ENCODE peak calls at places on chromosomes 16 and 17, in seven cellular contexts. One of them, this sample, is unnamed. For H3K4me1, the result is how much of the 10 kb centered on the place peaks cover.

GRCh38 chr16:79613009-79613408 is 12.5 kb upstream of the MAF start:
- DNase-seq in K562: no peak
- DNase-seq in lung: no peak
- DNase-seq in heart right ventricle: no peak
- DNase-seq in CD8-positive, alpha-beta memory T cell: no peak
- DNase-seq in GM23338: no peak
- DNase-seq in lower lobe of right lung: no peak
- DNase-seq in this sample: no peak

GRCh38 chr16:24617502-24617901 is 78.1 kb downstream of the RBBP6 start:
- DNase-seq in K562: no peak
- DNase-seq in lung: no peak
- DNase-seq in heart right ventricle: no peak
- DNase-seq in CD8-positive, alpha-beta memory T cell: no peak
- DNase-seq in GM23338: no peak
- DNase-seq in lower lobe of right lung: no peak
- DNase-seq in this sample: no peak

GRCh38 chr17:76138234-76138895 is 2.7 kb downstream of the FOXJ1 start:
- DNase-seq in K562: no peak
- DNase-seq in lung: no peak
- DNase-seq in heart right ventricle: no peak
- DNase-seq in CD8-positive, alpha-beta memory T cell: no peak
- DNase-seq in GM23338: peak
- DNase-seq in lower lobe of right lung: no peak
- DNase-seq in this sample: no peak

GRCh38 chr17:876272-876671 is 94.1 kb downstream of the MRM3 start:
- DNase-seq in K562: no peak
- DNase-seq in lung: no peak
- DNase-seq in heart right ventricle: no peak
- DNase-seq in CD8-positive, alpha-beta memory T cell: peak
- DNase-seq in GM23338: peak
- DNase-seq in lower lobe of right lung: no peak
- DNase-seq in this sample: peak

GRCh38 chr17:4551141-4551540 is 4.0 kb downstream of the MYBBP1A start:
- DNase-seq in K562: no peak
- DNase-seq in lung: no peak
- DNase-seq in heart right ventricle: no peak
- DNase-seq in CD8-positive, alpha-beta memory T cell: no peak
- DNase-seq in GM23338: peak
- DNase-seq in lower lobe of right lung: no peak
- DNase-seq in this sample: no peak

GRCh38 chr16:66553223-66553622 is 847 bp downstream of the CKLF start:
- DNase-seq in K562: peak
- DNase-seq in lung: no peak
- DNase-seq in heart right ventricle: no peak
- DNase-seq in CD8-positive, alpha-beta memory T cell: peak
- DNase-seq in GM23338: no peak
- DNase-seq in lower lobe of right lung: no peak
- DNase-seq in this sample: peak

GRCh38 chr16:28149016-28149888 is 62.5 kb downstream of the XPO6 start:
- DNase-seq in K562: no peak
- DNase-seq in lung: no peak
- DNase-seq in heart right ventricle: no peak
- DNase-seq in CD8-positive, alpha-beta memory T cell: peak
- DNase-seq in GM23338: no peak
- DNase-seq in lower lobe of right lung: no peak
- DNase-seq in this sample: no peak

GRCh38 chr16:55909876-55910275 is 34.7 kb upstream of the CES5A start:
- DNase-seq in K562: no peak
- DNase-seq in lung: no peak
- DNase-seq in heart right ventricle: no peak
- DNase-seq in CD8-positive, alpha-beta memory T cell: no peak
- DNase-seq in GM23338: no peak
- DNase-seq in lower lobe of right lung: no peak
- DNase-seq in this sample: no peak

GRCh38 chr17:79304907-79305306 is 230.3 kb downstream of the ENGASE start:
- DNase-seq in K562: peak
- DNase-seq in lung: no peak
- DNase-seq in heart right ventricle: no peak
- DNase-seq in CD8-positive, alpha-beta memory T cell: no peak
- DNase-seq in GM23338: peak
- DNase-seq in lower lobe of right lung: no peak
- DNase-seq in this sample: no peak

GRCh38 chr16:11738742-11739544 is 3.7 kb downstream of the TXNDC11 start:
- DNase-seq in K562: no peak
- DNase-seq in lung: no peak
- DNase-seq in heart right ventricle: no peak
- DNase-seq in CD8-positive, alpha-beta memory T cell: no peak
- DNase-seq in GM23338: no peak
- DNase-seq in lower lobe of right lung: no peak
- DNase-seq in this sample: no peak
- H3K4me3 ChIP-seq in K562: no peak
- H3K4me3 ChIP-seq in lung: no peak
- H3K4me3 ChIP-seq in heart right ventricle: no peak
- H3K4me3 ChIP-seq in CD8-positive, alpha-beta memory T cell: no peak
- H3K4me3 ChIP-seq in GM23338: no peak
- H3K4me3 ChIP-seq in lower lobe of right lung: peak
- H3K4me3 ChIP-seq in this sample: peak

GRCh38 chr17:74429604-74430384 is 2.1 kb upstream of the GPRC5C start:
- DNase-seq in K562: no peak
- DNase-seq in lung: no peak
- DNase-seq in heart right ventricle: no peak
- DNase-seq in CD8-positive, alpha-beta memory T cell: no peak
- DNase-seq in GM23338: peak
- DNase-seq in lower lobe of right lung: peak
- DNase-seq in this sample: no peak

GRCh38 chr17:74426551-74427047 is 5.3 kb upstream of the GPRC5C start:
- DNase-seq in K562: peak
- DNase-seq in lung: no peak
- DNase-seq in heart right ventricle: no peak
- DNase-seq in CD8-positive, alpha-beta memory T cell: no peak
- DNase-seq in GM23338: peak
- DNase-seq in lower lobe of right lung: no peak
- DNase-seq in this sample: no peak

GRCh38 chr17:74430385-74430705 is 1.5 kb upstream of the GPRC5C start:
- DNase-seq in K562: no peak
- DNase-seq in lung: no peak
- DNase-seq in heart right ventricle: no peak
- DNase-seq in CD8-positive, alpha-beta memory T cell: no peak
- DNase-seq in GM23338: no peak
- DNase-seq in lower lobe of right lung: no peak
- DNase-seq in this sample: no peak

GRCh38 chr17:74427048-74427762 is 4.7 kb upstream of the GPRC5C start:
- DNase-seq in K562: no peak
- DNase-seq in lung: peak
- DNase-seq in heart right ventricle: no peak
- DNase-seq in CD8-positive, alpha-beta memory T cell: no peak
- DNase-seq in GM23338: peak
- DNase-seq in lower lobe of right lung: no peak
- DNase-seq in this sample: no peak

GRCh38 chr17:74427763-74428153 is 4.1 kb upstream of the GPRC5C start:
- DNase-seq in K562: no peak
- DNase-seq in lung: no peak
- DNase-seq in heart right ventricle: no peak
- DNase-seq in CD8-positive, alpha-beta memory T cell: no peak
- DNase-seq in GM23338: no peak
- DNase-seq in lower lobe of right lung: no peak
- DNase-seq in this sample: no peak
- H3K4me1 ChIP-seq in K562: under half
- H3K4me1 ChIP-seq in lung: under half
- H3K4me1 ChIP-seq in heart right ventricle: under half
- H3K4me1 ChIP-seq in CD8-positive, alpha-beta memory T cell: under half
- H3K4me1 ChIP-seq in GM23338: under half
- H3K4me1 ChIP-seq in lower lobe of right lung: under half
- H3K4me1 ChIP-seq in this sample: under half

DNA sequence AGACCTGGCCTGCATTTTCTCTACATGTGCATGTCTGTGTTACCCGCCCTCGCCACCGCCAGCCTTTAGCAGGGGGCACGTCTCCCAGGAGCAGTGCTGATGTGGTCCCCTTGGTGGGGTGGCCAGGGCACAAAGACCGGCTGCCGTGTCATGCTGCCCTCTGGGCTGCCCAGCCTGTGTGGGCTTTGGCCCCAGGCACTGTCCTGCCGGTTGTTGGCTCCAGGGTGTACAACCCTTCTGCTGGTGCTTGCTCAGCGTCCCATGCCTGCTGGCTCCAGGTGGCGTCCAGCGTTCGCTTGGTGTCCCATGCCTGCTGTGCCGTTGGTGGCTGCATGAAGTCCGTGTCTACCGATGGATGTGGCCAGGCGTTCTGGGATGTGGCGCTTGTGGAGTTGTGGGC is 4.1 kb downstream of the BAIAP2 start:
- DNase-seq in K562: no peak
- DNase-seq in lung: no peak
- DNase-seq in heart right ventricle: no peak
- DNase-seq in CD8-positive, alpha-beta memory T cell: no peak
- DNase-seq in GM23338: no peak
- DNase-seq in lower lobe of right lung: no peak
- DNase-seq in this sample: no peak
- H3K4me3 ChIP-seq in K562: no peak
- H3K4me3 ChIP-seq in lung: no peak
- H3K4me3 ChIP-seq in heart right ventricle: no peak
- H3K4me3 ChIP-seq in CD8-positive, alpha-beta memory T cell: no peak
- H3K4me3 ChIP-seq in GM23338: no peak
- H3K4me3 ChIP-seq in lower lobe of right lung: no peak
- H3K4me3 ChIP-seq in this sample: no peak

DNA sequence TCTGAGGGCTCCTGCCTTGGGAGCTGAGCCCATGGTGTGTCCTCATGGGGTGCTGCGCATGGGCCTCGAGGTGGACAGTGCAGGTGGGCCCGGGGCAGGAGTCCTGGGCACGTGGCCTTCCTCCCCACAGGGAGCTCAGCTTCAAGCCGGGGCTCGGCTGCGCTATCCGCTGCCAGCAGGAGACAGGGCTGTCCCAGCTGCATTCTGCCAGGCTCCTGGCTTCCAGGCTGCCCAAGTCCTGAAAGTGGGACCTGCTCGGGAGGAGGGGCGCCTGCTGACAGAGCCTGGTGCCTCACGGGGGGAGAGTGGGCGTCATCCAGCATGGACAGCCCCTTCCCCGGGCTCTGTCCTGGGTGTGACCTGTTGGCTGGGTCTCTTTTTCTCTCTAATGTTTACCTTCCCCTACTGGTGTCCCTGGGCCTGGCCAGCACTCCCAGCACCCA is 7.1 kb downstream of the TRAF7 start:
- DNase-seq in K562: no peak
- DNase-seq in lung: no peak
- DNase-seq in heart right ventricle: no peak
- DNase-seq in CD8-positive, alpha-beta memory T cell: no peak
- DNase-seq in GM23338: no peak
- DNase-seq in lower lobe of right lung: no peak
- DNase-seq in this sample: no peak
- H3K4me1 ChIP-seq in K562: half or more
- H3K4me1 ChIP-seq in lung: under half
- H3K4me1 ChIP-seq in heart right ventricle: under half
- H3K4me1 ChIP-seq in CD8-positive, alpha-beta memory T cell: under half
- H3K4me1 ChIP-seq in GM23338: under half
- H3K4me1 ChIP-seq in lower lobe of right lung: under half
- H3K4me1 ChIP-seq in this sample: under half

GRCh38 chr17:27488263-27488662 is 32.0 kb downstream of the KSR1 start:
- DNase-seq in K562: no peak
- DNase-seq in lung: no peak
- DNase-seq in heart right ventricle: no peak
- DNase-seq in CD8-positive, alpha-beta memory T cell: no peak
- DNase-seq in GM23338: no peak
- DNase-seq in lower lobe of right lung: no peak
- DNase-seq in this sample: no peak

GRCh38 chr17:27491713-27492190 is 35.5 kb downstream of the KSR1 start:
- DNase-seq in K562: peak
- DNase-seq in lung: no peak
- DNase-seq in heart right ventricle: no peak
- DNase-seq in CD8-positive, alpha-beta memory T cell: no peak
- DNase-seq in GM23338: no peak
- DNase-seq in lower lobe of right lung: no peak
- DNase-seq in this sample: no peak

GRCh38 chr17:27485711-27486495 is 29.7 kb downstream of the KSR1 start:
- DNase-seq in K562: no peak
- DNase-seq in lung: no peak
- DNase-seq in heart right ventricle: no peak
- DNase-seq in CD8-positive, alpha-beta memory T cell: no peak
- DNase-seq in GM23338: no peak
- DNase-seq in lower lobe of right lung: no peak
- DNase-seq in this sample: no peak

GRCh38 chr17:27490391-27490790 is 34.1 kb downstream of the KSR1 start:
- DNase-seq in K562: no peak
- DNase-seq in lung: no peak
- DNase-seq in heart right ventricle: no peak
- DNase-seq in CD8-positive, alpha-beta memory T cell: no peak
- DNase-seq in GM23338: no peak
- DNase-seq in lower lobe of right lung: no peak
- DNase-seq in this sample: no peak

DNA sequence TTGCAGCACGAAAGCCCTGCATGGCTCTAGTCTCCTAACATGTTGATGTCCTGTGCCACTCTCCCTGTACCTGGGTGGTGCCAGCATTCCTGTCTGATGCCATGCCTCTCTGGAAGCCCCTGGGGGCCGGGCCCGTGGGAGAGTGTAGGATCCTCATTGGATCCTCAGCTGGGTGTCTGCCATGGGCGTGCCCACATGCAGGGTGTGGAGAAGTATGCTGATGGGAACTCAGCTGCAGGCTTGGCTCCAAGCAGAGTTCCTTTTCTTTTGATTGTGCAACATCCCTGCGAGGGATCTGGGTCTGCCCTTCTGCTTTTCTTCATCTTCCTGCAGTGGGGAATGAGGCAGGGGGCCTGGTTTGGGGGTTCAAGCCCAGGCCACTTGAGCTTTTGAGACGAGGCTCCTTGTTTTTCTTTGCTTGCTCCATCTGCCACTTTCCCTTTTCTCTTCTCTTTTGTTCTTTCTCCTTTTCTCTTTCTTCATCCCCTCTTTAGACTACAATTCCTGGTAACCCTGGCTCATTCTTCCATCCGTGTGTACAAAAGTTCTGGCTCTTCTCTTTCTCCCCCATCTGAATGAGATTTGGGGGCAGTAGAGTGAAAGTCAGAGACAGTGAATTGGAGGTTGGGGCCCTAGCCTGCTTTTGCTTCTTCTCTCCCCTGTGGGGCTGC is 32.9 kb downstream of the KSR1 start:
- DNase-seq in K562: no peak
- DNase-seq in lung: peak
- DNase-seq in heart right ventricle: peak
- DNase-seq in CD8-positive, alpha-beta memory T cell: no peak
- DNase-seq in GM23338: no peak
- DNase-seq in lower lobe of right lung: peak
- DNase-seq in this sample: no peak
- H3K4me3 ChIP-seq in K562: no peak
- H3K4me3 ChIP-seq in lung: no peak
- H3K4me3 ChIP-seq in heart right ventricle: no peak
- H3K4me3 ChIP-seq in CD8-positive, alpha-beta memory T cell: no peak
- H3K4me3 ChIP-seq in GM23338: peak
- H3K4me3 ChIP-seq in lower lobe of right lung: no peak
- H3K4me3 ChIP-seq in this sample: no peak